ENCODE peak calls at places on chromosomes 7 and 10, in eight cellular contexts. O, N, U, F, H, W, G and T are unnamed samples.
A peak's percentile ranks its signal among the peaks of the same experiment; 100 is the strongest.

GRCh38 chr7:5357951-5358350 is 65.7 kb downstream of the TNRC18 start:
- DNase-seq in W (no peak), G (no peak), O (no peak), N (no peak), F (no peak), U (no peak), H (no peak), T (no peak)

GRCh38 chr10:76583711-76584161 is 1053.9 kb downstream of the KCNMA1 start:
- DNase-seq in F (no peak), H (peak; percentile 69), G (peak; percentile 3), W (no peak), N (peak; percentile 93), U (peak; percentile 41), O (no peak), T (no peak)

GRCh38 chr10:127458829-127459228 is 90.3 kb upstream of the NPS start:
- DNase-seq in H (no peak), G (no peak), N (no peak), O (no peak), W (no peak), U (no peak), F (no peak), T (no peak)

GRCh38 chr10:80581469-80581835 is 43.8 kb downstream of the SH2D4B start:
- DNase-seq in F (no peak), O (no peak), W (no peak), N (no peak), H (no peak), G (no peak), U (no peak), T (no peak)

GRCh38 chr7:98267305-98267704 is 14.2 kb upstream of the BRI3 start:
- DNase-seq in F (no peak), G (no peak), U (no peak), H (no peak), W (no peak), N (no peak), O (no peak), T (no peak)

GRCh38 chr10:120516426-120516825 is 59.4 kb downstream of the PLPP4 start:
- DNase-seq in N (no peak), U (no peak), F (no peak), W (no peak), G (peak; percentile 26), O (no peak), H (no peak), T (no peak)

GRCh38 chr10:99604862-99605261 is 15.4 kb downstream of the SLC25A28 start:
- DNase-seq in N (no peak), G (no peak), U (no peak), F (no peak), O (no peak), W (no peak), H (no peak), T (no peak)

GRCh38 chr10:13631594-13631993 is 44.8 kb downstream of the PRPF18 start:
- DNase-seq in U (no peak), W (no peak), G (no peak), F (no peak), N (no peak), H (no peak), O (peak; percentile 31), T (no peak)

GRCh38 chr7:138890782-138891445 is 90.3 kb downstream of the KIAA1549 start:
- DNase-seq in F (no peak), H (no peak), N (peak; percentile 73), G (no peak), O (peak; percentile 81), U (no peak), W (no peak), T (no peak)

GRCh38 chr7:2134740-2135139 is 98.0 kb downstream of the MAD1L1 start:
- DNase-seq in N (no peak), U (no peak), W (no peak), F (no peak), O (no peak), H (no peak), G (no peak), T (no peak)

GRCh38 chr10:119377905-119378736 is 164.4 kb downstream of the RGS10 start:
- DNase-seq in G (peak; percentile 55), W (peak; percentile 39), F (no peak), H (no peak), O (peak; percentile 45), U (no peak), N (no peak), T (peak; percentile 70)

GRCh38 chr7:29285451-29285807 is 90.9 kb downstream of the CHN2 start:
- DNase-seq in U (no peak), N (peak; percentile 96), O (no peak), F (no peak), G (no peak), H (no peak), W (no peak), T (no peak)

GRCh38 chr7:43201912-43202311 is 89.5 kb downstream of the HECW1 start:
- DNase-seq in N (peak; percentile 65), W (no peak), H (no peak), G (no peak), F (no peak), O (no peak), U (no peak), T (no peak)

GRCh38 chr7:52502281-52502680 is 533.2 kb upstream of the POM121L12 start:
- DNase-seq in F (no peak), U (no peak), G (no peak), O (no peak), H (no peak), N (no peak), W (no peak), T (no peak)

GRCh38 chr10:17888189-17888588 is 63.5 kb upstream of the SLC39A12 start:
- DNase-seq in O (no peak), N (no peak), F (no peak), H (no peak), W (no peak), U (no peak), G (no peak), T (no peak)

GRCh38 chr10:17891435-17891834 is 60.3 kb upstream of the SLC39A12 start:
- DNase-seq in N (no peak), U (no peak), W (no peak), G (no peak), F (no peak), O (no peak), H (no peak), T (no peak)
- H3K4me3 ChIP-seq in N (no peak overlapping the region), U (no peak overlapping the region), W (no peak overlapping the region), G (no peak overlapping the region), F (no peak overlapping the region), O (no peak overlapping the region), H (no peak overlapping the region), T (no peak overlapping the region)

DNA sequence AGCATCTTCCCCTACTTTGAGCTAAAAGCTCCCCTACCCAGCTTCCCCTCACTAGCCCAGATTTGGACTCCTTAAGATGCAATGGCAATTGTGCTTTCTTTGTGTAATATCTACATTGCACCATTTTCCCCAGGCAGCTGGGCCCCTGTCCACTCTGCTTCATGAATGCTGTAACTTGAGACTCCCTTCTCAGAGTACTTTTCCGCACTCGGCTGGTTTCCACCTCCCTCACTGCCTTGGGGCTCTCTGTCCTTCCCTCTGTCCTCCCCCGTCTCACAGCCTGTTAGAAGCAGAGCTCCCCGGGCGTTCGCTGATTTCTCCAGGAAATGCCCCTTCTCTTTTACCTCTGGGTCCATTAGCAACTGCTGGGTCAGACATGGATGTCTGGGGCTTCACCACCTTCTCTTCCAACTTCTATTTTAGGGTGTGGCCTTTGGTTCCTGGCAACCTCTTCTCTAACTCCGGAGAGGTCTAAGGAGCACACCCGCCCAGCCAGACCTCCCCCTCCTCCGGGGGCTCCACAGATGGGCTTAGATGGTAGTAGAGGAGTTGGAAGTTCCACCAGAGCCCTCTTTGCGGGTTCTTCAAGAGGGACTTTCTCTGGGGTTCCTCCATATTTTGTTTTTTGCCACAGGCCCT is 2.9 kb upstream of the TMEM72 start:
- DNase-seq in W (no peak), N (peak; percentile 82), F (no peak), U (peak; percentile 54), H (no peak), G (peak; percentile 52), O (no peak), T (no peak)
- H3K4me3 ChIP-seq in W (no peak overlapping the region), N (no peak overlapping the region), F (no peak overlapping the region), U (no peak overlapping the region), H (no peak overlapping the region), G (no peak overlapping the region), O (no peak overlapping the region), T (no peak overlapping the region)

DNA sequence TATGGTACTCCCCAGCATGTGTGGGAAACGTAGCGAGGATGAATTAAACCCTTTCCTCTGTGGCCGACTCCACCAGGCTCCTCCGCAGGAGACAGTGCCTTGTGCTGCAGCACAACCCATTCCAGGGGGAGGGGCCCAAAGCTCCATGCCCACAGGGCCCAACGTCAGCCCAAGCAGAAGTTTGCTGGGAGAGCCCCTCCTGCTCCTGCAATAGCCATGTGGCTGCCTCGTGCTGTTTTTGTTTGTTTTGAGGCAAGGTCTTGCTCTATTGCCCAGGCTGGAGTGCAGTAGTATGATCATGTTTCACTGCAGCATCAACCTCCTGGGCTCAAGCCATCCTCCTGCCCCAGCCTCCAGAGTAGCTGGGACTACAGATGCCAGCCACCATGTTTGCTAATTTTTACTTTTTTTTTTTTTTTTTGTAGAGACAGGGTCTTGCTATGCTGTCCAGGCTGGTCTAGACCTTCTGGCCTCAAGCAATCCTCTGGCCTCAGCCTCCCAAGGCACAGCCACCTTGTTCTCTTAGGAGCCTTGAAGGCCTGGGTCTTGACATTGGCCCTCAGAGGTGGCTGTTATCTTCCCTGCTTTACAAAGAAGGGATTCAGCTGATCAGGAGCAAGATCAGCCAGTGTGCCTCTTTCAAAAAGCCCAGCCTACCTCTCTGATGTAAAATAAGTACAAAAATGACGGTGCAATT is 102.8 kb downstream of the DYNC2I1 start:
- DNase-seq in W (no peak), H (no peak), U (no peak), O (no peak), G (no peak), F (no peak), N (no peak), T (no peak)
- H3K4me3 ChIP-seq in W (no peak overlapping the region), H (no peak overlapping the region), U (no peak overlapping the region), O (no peak overlapping the region), G (no peak overlapping the region), F (no peak overlapping the region), N (no peak overlapping the region), T (no peak overlapping the region)

GRCh38 chr10:93463723-93464511 is 18.2 kb downstream of the MYOF start:
- DNase-seq in O (no peak), F (no peak), U (no peak), H (peak; percentile 79), G (no peak), N (peak; percentile 91), W (peak; percentile 62), T (no peak)

GRCh38 chr10:93461124-93461806 is 20.9 kb downstream of the MYOF start:
- DNase-seq in H (no peak), W (no peak), F (no peak), N (peak; percentile 59), O (no peak), U (no peak), G (no peak), T (no peak)

GRCh38 chr10:93462371-93462770 is 19.8 kb downstream of the MYOF start:
- DNase-seq in W (no peak), O (no peak), H (no peak), F (no peak), G (no peak), U (no peak), N (no peak), T (no peak)

GRCh38 chr10:93461807-93462178 is 20.3 kb downstream of the MYOF start:
- DNase-seq in G (no peak), U (no peak), H (no peak), N (peak; percentile 76), F (no peak), O (no peak), W (no peak), T (no peak)

DNA sequence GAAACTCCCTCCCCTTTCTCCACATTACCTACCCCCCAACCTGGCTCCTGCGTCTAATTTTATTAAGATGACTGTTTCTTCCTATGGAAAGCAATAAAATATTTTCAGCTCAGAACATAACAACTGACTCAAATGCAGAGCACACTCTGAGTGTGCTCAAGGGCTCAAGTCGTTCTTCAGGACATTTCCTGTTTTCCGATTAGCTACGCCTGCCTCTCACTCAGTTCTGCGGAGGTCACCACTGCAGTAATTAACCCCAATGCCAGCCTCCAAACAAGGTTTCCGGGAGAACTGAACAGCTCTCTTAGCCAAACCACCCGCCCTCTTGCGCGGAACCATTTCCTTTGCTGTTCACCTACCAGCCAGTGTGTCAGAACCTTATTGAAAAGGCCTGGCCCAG is 19.3 kb downstream of the MYOF start:
- DNase-seq in F (no peak), U (no peak), G (no peak), H (peak; percentile 79), W (peak; percentile 76), N (peak; percentile 69), O (peak; percentile 40), T (no peak)
- H3K4me3 ChIP-seq in F (no peak overlapping the region), U (no peak overlapping the region), G (no peak overlapping the region), H (no peak overlapping the region), W (no peak overlapping the region), N (no peak overlapping the region), O (no peak overlapping the region), T (no peak overlapping the region)